ENCODE peak calls at places on chromosomes 12 and 14, in eight cellular contexts. One of them, this sample, is unnamed.

GRCh38 chr14:95164506-95164905 is 7.2 kb upstream of the DICER1 start:
- DNase-seq in head of caudate nucleus: no peak
- DNase-seq in LoVo: no peak
- DNase-seq in NCI-H345: no peak
- DNase-seq in CD8-positive, alpha-beta T cell: no peak
- DNase-seq in EL: no peak
- DNase-seq in ACHN: no peak
- DNase-seq in stimulated activated CD4-positive, alpha-beta T cell treated with anti-CD3 and anti-CD28 coated beads, Interleukin-2, amount 100 ng/mL, for 48 hours: no peak
- DNase-seq in this sample: no peak

GRCh38 chr12:52741378-52742195 is 35.6 kb downstream of the KRT76 start:
- DNase-seq in head of caudate nucleus: peak
- DNase-seq in LoVo: peak
- DNase-seq in NCI-H345: no peak
- DNase-seq in CD8-positive, alpha-beta T cell: peak
- DNase-seq in EL: peak
- DNase-seq in ACHN: peak
- DNase-seq in stimulated activated CD4-positive, alpha-beta T cell treated with anti-CD3 and anti-CD28 coated beads, Interleukin-2, amount 100 ng/mL, for 48 hours: peak
- DNase-seq in this sample: peak

GRCh38 chr14:21096889-21097615 is 1.4 kb downstream of the ZNF219 start:
- DNase-seq in head of caudate nucleus: no peak
- DNase-seq in LoVo: no peak
- DNase-seq in NCI-H345: no peak
- DNase-seq in CD8-positive, alpha-beta T cell: no peak
- DNase-seq in EL: no peak
- DNase-seq in ACHN: no peak
- DNase-seq in stimulated activated CD4-positive, alpha-beta T cell treated with anti-CD3 and anti-CD28 coated beads, Interleukin-2, amount 100 ng/mL, for 48 hours: no peak
- DNase-seq in this sample: no peak

GRCh38 chr14:92684801-92685560 is 63.4 kb downstream of the LGMN start:
- DNase-seq in head of caudate nucleus: no peak
- DNase-seq in LoVo: no peak
- DNase-seq in NCI-H345: no peak
- DNase-seq in CD8-positive, alpha-beta T cell: no peak
- DNase-seq in EL: no peak
- DNase-seq in ACHN: no peak
- DNase-seq in stimulated activated CD4-positive, alpha-beta T cell treated with anti-CD3 and anti-CD28 coated beads, Interleukin-2, amount 100 ng/mL, for 48 hours: no peak
- DNase-seq in this sample: no peak

GRCh38 chr12:116962197-116962596 is 51.4 kb downstream of the FBXW8 start:
- DNase-seq in head of caudate nucleus: no peak
- DNase-seq in LoVo: no peak
- DNase-seq in NCI-H345: no peak
- DNase-seq in CD8-positive, alpha-beta T cell: no peak
- DNase-seq in EL: no peak
- DNase-seq in ACHN: no peak
- DNase-seq in stimulated activated CD4-positive, alpha-beta T cell treated with anti-CD3 and anti-CD28 coated beads, Interleukin-2, amount 100 ng/mL, for 48 hours: no peak
- DNase-seq in this sample: no peak

GRCh38 chr12:34290191-34290995 is 268.1 kb downstream of the ALG10 start:
- DNase-seq in head of caudate nucleus: no peak
- DNase-seq in LoVo: no peak
- DNase-seq in NCI-H345: no peak
- DNase-seq in CD8-positive, alpha-beta T cell: no peak
- DNase-seq in EL: no peak
- DNase-seq in ACHN: no peak
- DNase-seq in stimulated activated CD4-positive, alpha-beta T cell treated with anti-CD3 and anti-CD28 coated beads, Interleukin-2, amount 100 ng/mL, for 48 hours: no peak
- DNase-seq in this sample: peak

GRCh38 chr14:26217778-26218177 is 380.1 kb downstream of the NOVA1 start:
- DNase-seq in head of caudate nucleus: no peak
- DNase-seq in LoVo: no peak
- DNase-seq in NCI-H345: no peak
- DNase-seq in CD8-positive, alpha-beta T cell: no peak
- DNase-seq in EL: no peak
- DNase-seq in ACHN: no peak
- DNase-seq in stimulated activated CD4-positive, alpha-beta T cell treated with anti-CD3 and anti-CD28 coated beads, Interleukin-2, amount 100 ng/mL, for 48 hours: no peak
- DNase-seq in this sample: no peak

GRCh38 chr12:43742106-43742505 is 16.5 kb downstream of the PUS7L start:
- DNase-seq in head of caudate nucleus: no peak
- DNase-seq in LoVo: no peak
- DNase-seq in NCI-H345: no peak
- DNase-seq in CD8-positive, alpha-beta T cell: no peak
- DNase-seq in EL: peak
- DNase-seq in ACHN: no peak
- DNase-seq in stimulated activated CD4-positive, alpha-beta T cell treated with anti-CD3 and anti-CD28 coated beads, Interleukin-2, amount 100 ng/mL, for 48 hours: no peak
- DNase-seq in this sample: no peak

GRCh38 chr14:97377550-97377949 is 580.4 kb downstream of the VRK1 start:
- DNase-seq in head of caudate nucleus: no peak
- DNase-seq in LoVo: no peak
- DNase-seq in NCI-H345: no peak
- DNase-seq in CD8-positive, alpha-beta T cell: no peak
- DNase-seq in EL: no peak
- DNase-seq in ACHN: no peak
- DNase-seq in stimulated activated CD4-positive, alpha-beta T cell treated with anti-CD3 and anti-CD28 coated beads, Interleukin-2, amount 100 ng/mL, for 48 hours: no peak
- DNase-seq in this sample: no peak

GRCh38 chr14:73757876-73758391 is 43.8 kb upstream of the PNMA1 start:
- DNase-seq in head of caudate nucleus: no peak
- DNase-seq in LoVo: no peak
- DNase-seq in NCI-H345: no peak
- DNase-seq in CD8-positive, alpha-beta T cell: peak
- DNase-seq in EL: no peak
- DNase-seq in ACHN: no peak
- DNase-seq in stimulated activated CD4-positive, alpha-beta T cell treated with anti-CD3 and anti-CD28 coated beads, Interleukin-2, amount 100 ng/mL, for 48 hours: no peak
- DNase-seq in this sample: no peak

GRCh38 chr12:11228268-11228879 is 41.1 kb downstream of the PRB3 start:
- DNase-seq in head of caudate nucleus: peak
- DNase-seq in LoVo: peak
- DNase-seq in NCI-H345: peak
- DNase-seq in CD8-positive, alpha-beta T cell: peak
- DNase-seq in EL: peak
- DNase-seq in ACHN: peak
- DNase-seq in stimulated activated CD4-positive, alpha-beta T cell treated with anti-CD3 and anti-CD28 coated beads, Interleukin-2, amount 100 ng/mL, for 48 hours: peak
- DNase-seq in this sample: peak

GRCh38 chr14:64937176-64937820 is 5.2 kb downstream of the GPX2 start:
- DNase-seq in head of caudate nucleus: no peak
- DNase-seq in LoVo: no peak
- DNase-seq in NCI-H345: no peak
- DNase-seq in CD8-positive, alpha-beta T cell: no peak
- DNase-seq in EL: no peak
- DNase-seq in ACHN: no peak
- DNase-seq in stimulated activated CD4-positive, alpha-beta T cell treated with anti-CD3 and anti-CD28 coated beads, Interleukin-2, amount 100 ng/mL, for 48 hours: no peak
- DNase-seq in this sample: no peak

GRCh38 chr12:30753761-30754382 is 879 bp downstream of the CAPRIN2 start:
- DNase-seq in head of caudate nucleus: no peak
- DNase-seq in LoVo: peak
- DNase-seq in NCI-H345: peak
- DNase-seq in CD8-positive, alpha-beta T cell: no peak
- DNase-seq in EL: peak
- DNase-seq in ACHN: peak
- DNase-seq in stimulated activated CD4-positive, alpha-beta T cell treated with anti-CD3 and anti-CD28 coated beads, Interleukin-2, amount 100 ng/mL, for 48 hours: no peak
- DNase-seq in this sample: peak

GRCh38 chr14:68361231-68361630 is 431.6 kb downstream of the ZFP36L1 start:
- DNase-seq in head of caudate nucleus: no peak
- DNase-seq in LoVo: no peak
- DNase-seq in NCI-H345: no peak
- DNase-seq in CD8-positive, alpha-beta T cell: no peak
- DNase-seq in EL: peak
- DNase-seq in ACHN: peak
- DNase-seq in stimulated activated CD4-positive, alpha-beta T cell treated with anti-CD3 and anti-CD28 coated beads, Interleukin-2, amount 100 ng/mL, for 48 hours: no peak
- DNase-seq in this sample: no peak

GRCh38 chr14:79708991-79709390 is 502.3 kb downstream of the DIO2 start:
- DNase-seq in head of caudate nucleus: no peak
- DNase-seq in LoVo: peak
- DNase-seq in NCI-H345: no peak
- DNase-seq in CD8-positive, alpha-beta T cell: no peak
- DNase-seq in EL: peak
- DNase-seq in ACHN: no peak
- DNase-seq in stimulated activated CD4-positive, alpha-beta T cell treated with anti-CD3 and anti-CD28 coated beads, Interleukin-2, amount 100 ng/mL, for 48 hours: no peak
- DNase-seq in this sample: peak

This sample was measured in hepatocyte.